ENCODE peak calls at places on chromosomes 6 and 20, in five cellular contexts. X is hepatocyte, R is HFF-Myc, W is H9, N is A549. T is an unnamed sample.

GRCh38 chr20:64108731-64109389 is 1.5 kb upstream of the NPBWR2 start:
- DNase-seq in X (no peak), R (no peak), W (no peak), N (no peak), T (peak; percentile 79)

GRCh38 chr6:73180718-73181619 is 44.3 kb downstream of the KHDC1L start:
- DNase-seq in X (peak; percentile 60), R (peak; percentile 66), W (no peak), N (peak; percentile 55), T (no peak)

GRCh38 chr20:47654370-47654769 is 130.9 kb downstream of the SULF2 start:
- DNase-seq in X (no peak), R (no peak), W (no peak), N (no peak), T (no peak)

GRCh38 chr6:162019311-162019710 is 708.3 kb downstream of the PRKN start:
- DNase-seq in X (no peak), R (no peak), W (no peak), N (no peak), T (no peak)

GRCh38 chr6:37819802-37820712 is 530 bp downstream of the ZFAND3 start:
- DNase-seq in X (peak; percentile 69), R (no peak), W (peak; percentile 40), N (peak; percentile 63), T (no peak)

GRCh38 chr20:47951521-47951951 is 166.3 kb upstream of the SULF2 start:
- DNase-seq in X (no peak), R (no peak), W (no peak), N (no peak), T (no peak)

GRCh38 chr20:24236204-24236603 is 233.2 kb upstream of the SYNDIG1 start:
- DNase-seq in X (no peak), R (no peak), W (no peak), N (no peak), T (no peak)

GRCh38 chr6:54847799-54848597 is 1.4 kb downstream of the FAM83B start:
- DNase-seq in X (peak; percentile 48), R (no peak), W (no peak), N (no peak), T (no peak)

GRCh38 chr6:70686548-70687133 is 19.0 kb downstream of the SMAP1 start:
- DNase-seq in X (peak; percentile 51), R (peak; percentile 27), W (no peak), N (peak; percentile 27), T (no peak)

GRCh38 chr6:79625746-79626145 is 5.4 kb upstream of the SH3BGRL2 start:
- DNase-seq in X (no peak), R (no peak), W (no peak), N (no peak), T (no peak)

GRCh38 chr6:29887330-29887818 is 55.0 kb upstream of the HLA-A start:
- DNase-seq in X (peak; percentile 58), R (no peak), W (peak; percentile 54), N (no peak), T (no peak)

GRCh38 chr6:82067021-82067420 is 180.5 kb downstream of the IBTK start:
- DNase-seq in X (no peak), R (no peak), W (no peak), N (no peak), T (no peak)

GRCh38 chr6:168815229-168815628 is 374.2 kb downstream of the SMOC2 start:
- DNase-seq in X (no peak), R (no peak), W (no peak), N (no peak), T (no peak)

GRCh38 chr20:9884666-9885065 is 45.8 kb upstream of the PAK5 start:
- DNase-seq in X (no peak), R (no peak), W (no peak), N (peak; percentile 40), T (no peak)

GRCh38 chr6:17867880-17868279 is 119.6 kb downstream of the KIF13A start:
- DNase-seq in X (no peak), R (peak; percentile 79), W (no peak), N (no peak), T (no peak)

GRCh38 chr6:52507557-52508260 is 69.2 kb downstream of the TRAM2 start:
- DNase-seq in X (no peak), R (no peak), W (no peak), N (peak; percentile 26), T (no peak)

GRCh38 chr6:108671175-108671574 is 110.5 kb downstream of the FOXO3 start:
- DNase-seq in X (no peak), R (no peak), W (no peak), N (no peak), T (no peak)

GRCh38 chr20:46022411-46023147 is 6.4 kb upstream of the SLC12A5 start:
- DNase-seq in X (peak; percentile 66), R (no peak), W (peak; percentile 78), N (peak; percentile 56), T (no peak)

GRCh38 chr6:41278699-41279405 is 7.6 kb downstream of the TREM1 start:
- DNase-seq in X (peak; percentile 89), R (peak; percentile 35), W (peak; percentile 88), N (peak; percentile 58), T (no peak)

GRCh38 chr6:42136508-42137191 is 5.8 kb downstream of the C6orf132 start:
- DNase-seq in X (peak; percentile 76), R (no peak), W (peak; percentile 89), N (peak; percentile 62), T (no peak)

GRCh38 chr6:165663283-165663735 is 268 bp upstream of the PDE10A start:
- DNase-seq in X (peak; percentile 47), R (no peak), W (peak; percentile 59), N (peak; percentile 44), T (no peak)

GRCh38 chr6:14881399-14881798 is 364.5 kb upstream of the JARID2 start:
- DNase-seq in X (no peak), R (peak; percentile 61), W (no peak), N (peak; percentile 23), T (no peak)

GRCh38 chr6:105300090-105300489 is 102.8 kb downstream of the PREP start:
- DNase-seq in X (no peak), R (no peak), W (no peak), N (no peak), T (no peak)

GRCh38 chr6:8499540-8499939 is 64.2 kb upstream of the SLC35B3 start:
- DNase-seq in X (peak; percentile 18), R (peak; percentile 1), W (no peak), N (peak; percentile 3), T (no peak)
- TF ChIP-seq CTCF in X (peak; percentile 78), R (peak; percentile 23), W (peak; percentile 71), N (peak; percentile 45), T (peak; percentile 82)

DNA sequence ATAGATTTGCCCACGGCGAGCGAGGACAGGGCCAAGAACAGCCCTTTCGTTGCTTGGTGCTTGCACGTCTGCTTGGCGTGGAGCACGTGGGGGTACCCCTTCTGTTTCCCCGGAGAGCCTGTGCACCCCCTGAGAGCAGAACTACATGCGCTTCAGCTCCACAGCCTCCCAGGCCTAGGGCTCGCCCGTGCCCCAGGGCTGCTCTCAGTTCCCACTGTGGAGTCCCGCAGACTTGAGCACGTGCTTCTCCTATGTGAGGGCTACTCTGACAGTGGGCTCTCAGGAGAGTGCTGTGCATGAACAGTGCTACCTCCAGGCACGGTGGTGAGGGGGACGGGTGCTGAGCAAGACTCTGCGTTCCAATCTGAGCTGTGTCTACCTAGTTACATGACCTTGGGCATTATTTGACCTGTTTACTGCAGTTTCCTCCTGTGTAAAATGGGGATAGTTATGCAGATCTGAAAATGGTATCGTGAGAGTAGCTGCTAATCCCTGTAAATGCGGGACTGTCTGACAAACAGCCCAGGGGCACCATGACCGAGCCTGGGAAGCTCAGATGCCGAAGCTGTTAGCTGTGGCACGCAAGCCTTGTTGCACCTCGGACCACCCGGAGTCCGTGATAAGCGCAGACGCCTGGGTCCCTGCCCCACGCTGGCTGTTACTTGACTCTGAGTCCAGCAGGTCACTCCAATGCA is 82.4 kb downstream of the IRF4 start:
- DNase-seq in X (no peak), R (no peak), W (no peak), N (no peak), T (no peak)
- TF ChIP-seq CTCF in X (no peak), R (no peak), W (no peak), N (no peak), T (no peak)

GRCh38 chr6:112781236-112781635 is 434.1 kb downstream of the RFPL4B start:
- DNase-seq in X (peak; percentile 5), R (no peak), W (no peak), N (peak; percentile 17), T (no peak)

GRCh38 chr6:112785408-112785807 is 438.3 kb downstream of the RFPL4B start:
- DNase-seq in X (no peak), R (no peak), W (no peak), N (no peak), T (no peak)

DNA sequence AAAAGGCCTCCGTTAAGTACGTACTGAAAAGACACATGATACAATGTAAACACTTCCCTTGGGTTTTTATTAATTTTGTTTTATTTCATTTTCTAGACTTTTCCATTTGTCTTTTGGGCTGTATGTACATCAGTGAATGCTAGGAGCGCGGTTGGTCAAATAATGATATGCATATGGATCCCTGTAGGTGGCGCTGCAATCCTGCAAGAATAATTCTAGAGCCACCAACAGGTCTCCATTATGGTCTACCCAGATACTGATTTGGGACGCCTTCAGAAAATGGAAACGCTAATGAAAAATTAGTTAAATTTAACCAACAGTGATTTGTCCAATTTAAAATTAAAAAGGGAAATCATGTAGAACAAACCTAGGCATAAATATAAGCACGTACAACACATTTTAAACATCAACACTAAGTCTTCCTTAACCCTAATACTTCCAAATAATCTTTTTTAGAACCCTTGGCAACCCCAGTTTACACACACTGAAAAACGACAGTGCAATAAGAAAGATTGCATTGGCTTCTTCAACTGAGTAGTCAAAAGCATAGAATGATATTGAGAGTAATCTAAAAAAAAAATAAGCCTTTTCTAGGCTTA is 433.5 kb downstream of the RFPL4B start:
- DNase-seq in X (peak; percentile 88), R (peak; percentile 63), W (peak; percentile 66), N (peak; percentile 71), T (no peak)
- TF ChIP-seq CTCF in X (peak; percentile 89), R (peak; percentile 66), W (peak; percentile 92), N (peak; percentile 63), T (peak; percentile 94)

DNA sequence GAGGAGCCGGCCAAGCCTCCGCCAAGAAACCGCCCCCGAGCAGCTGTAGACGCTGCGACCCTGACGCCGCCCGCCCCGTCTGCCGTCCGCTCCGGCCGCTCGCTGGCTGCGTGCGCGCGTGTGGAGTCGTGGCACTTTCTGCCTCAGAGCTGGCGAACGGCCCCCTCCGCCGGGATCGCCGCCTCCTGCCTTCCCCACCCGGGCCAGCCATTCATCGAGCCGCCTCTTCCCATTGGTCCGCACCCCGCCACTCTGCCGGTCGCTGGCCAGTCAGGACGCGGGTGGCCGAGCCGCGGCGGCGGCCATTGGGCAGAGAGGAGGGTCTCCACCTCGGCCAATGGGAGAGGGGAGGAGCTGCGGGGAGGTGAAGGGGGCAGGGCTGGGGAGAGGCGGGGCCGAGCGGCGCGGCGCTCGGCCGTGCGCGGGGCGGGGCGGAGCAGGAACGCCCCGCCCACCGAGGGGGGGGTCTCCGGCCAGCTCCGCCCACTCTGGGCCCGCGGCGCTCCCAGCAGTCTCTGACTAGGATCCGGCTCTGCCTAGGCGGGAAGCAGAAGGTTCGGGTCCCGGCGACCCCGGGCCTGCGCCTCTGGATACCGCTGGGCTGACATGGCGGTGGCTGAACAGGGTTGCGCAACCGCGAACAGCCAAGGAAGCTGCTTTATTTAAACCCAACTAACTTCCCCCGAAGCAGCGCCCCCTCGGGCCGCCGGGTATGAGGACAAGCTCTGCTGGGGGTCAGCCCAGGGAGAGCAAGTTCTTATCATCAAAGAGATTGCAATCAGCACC is at the start of gene RRBP1:
- DNase-seq in X (peak; percentile 99), R (peak; percentile 83), W (peak; percentile 98), N (peak; percentile 98), T (peak; percentile 100)
- TF ChIP-seq CTCF in X (peak; percentile 78), R (peak; percentile 74), W (peak; percentile 92), N (peak; percentile 89), T (peak; percentile 92)

T was measured in chondrocyte.